ENCODE peak calls at places on chromosomes 11 and 22, in six cellular contexts. One of them, this sample, is unnamed.

GRCh38 chr11:95832763-95833162 is 42.5 kb downstream of the CEP57 start:
- DNase-seq in neural crest cell: no peak
- DNase-seq in suprapubic skin: no peak
- DNase-seq in small intestine: no peak
- DNase-seq in NCI-H510A treated with DMSO at 0.1 percent for 48 hours: no peak
- DNase-seq in lung: no peak
- DNase-seq in this sample: no peak

GRCh38 chr22:47369020-47369419 is 606.6 kb downstream of the TBC1D22A start:
- DNase-seq in neural crest cell: no peak
- DNase-seq in small intestine: no peak
- DNase-seq in NCI-H510A treated with DMSO at 0.1 percent for 48 hours: no peak
- DNase-seq in lung: no peak
- DNase-seq in suprapubic skin: peak; percentile 20
- DNase-seq in this sample: no peak

GRCh38 chr11:114384487-114384886 is 15.8 kb downstream of the C11orf71 start:
- DNase-seq in neural crest cell: no peak
- DNase-seq in lung: no peak
- DNase-seq in small intestine: no peak
- DNase-seq in NCI-H510A treated with DMSO at 0.1 percent for 48 hours: no peak
- DNase-seq in suprapubic skin: no peak
- DNase-seq in this sample: no peak

GRCh38 chr22:49807780-49808708 is 19.6 kb downstream of the BRD1 start:
- DNase-seq in lung: no peak
- DNase-seq in suprapubic skin: no peak
- DNase-seq in small intestine: peak; percentile 24
- DNase-seq in NCI-H510A treated with DMSO at 0.1 percent for 48 hours: no peak
- DNase-seq in neural crest cell: no peak
- DNase-seq in this sample: peak; percentile 53

GRCh38 chr11:116078101-116078561 is 573.9 kb upstream of the CADM1 start:
- DNase-seq in lung: no peak
- DNase-seq in neural crest cell: peak; percentile 22
- DNase-seq in small intestine: no peak
- DNase-seq in NCI-H510A treated with DMSO at 0.1 percent for 48 hours: peak; percentile 80
- DNase-seq in suprapubic skin: no peak
- DNase-seq in this sample: no peak

GRCh38 chr11:19598876-19599275 is 113.8 kb upstream of the NAV2 start:
- DNase-seq in small intestine: no peak
- DNase-seq in suprapubic skin: no peak
- DNase-seq in neural crest cell: no peak
- DNase-seq in NCI-H510A treated with DMSO at 0.1 percent for 48 hours: no peak
- DNase-seq in lung: no peak
- DNase-seq in this sample: no peak

GRCh38 chr11:126090452-126090851 is 27.8 kb upstream of the CDON start:
- DNase-seq in lung: no peak
- DNase-seq in small intestine: no peak
- DNase-seq in NCI-H510A treated with DMSO at 0.1 percent for 48 hours: peak; percentile 74
- DNase-seq in neural crest cell: no peak
- DNase-seq in suprapubic skin: no peak
- DNase-seq in this sample: no peak

GRCh38 chr11:12692238-12693074 is 18.2 kb downstream of the TEAD1 start:
- DNase-seq in small intestine: peak; percentile 96
- DNase-seq in NCI-H510A treated with DMSO at 0.1 percent for 48 hours: peak; percentile 68
- DNase-seq in lung: peak; percentile 78
- DNase-seq in suprapubic skin: peak; percentile 86
- DNase-seq in neural crest cell: peak; percentile 55
- DNase-seq in this sample: no peak

GRCh38 chr11:110190885-110191284 is 97.7 kb downstream of the ZC3H12C start:
- DNase-seq in small intestine: no peak
- DNase-seq in lung: no peak
- DNase-seq in neural crest cell: no peak
- DNase-seq in NCI-H510A treated with DMSO at 0.1 percent for 48 hours: no peak
- DNase-seq in suprapubic skin: no peak
- DNase-seq in this sample: no peak

GRCh38 chr11:130070829-130071205 is 1.1 kb downstream of the APLP2 start:
- DNase-seq in NCI-H510A treated with DMSO at 0.1 percent for 48 hours: peak; percentile 42
- DNase-seq in small intestine: peak; percentile 33
- DNase-seq in neural crest cell: no peak
- DNase-seq in lung: peak; percentile 59
- DNase-seq in suprapubic skin: peak; percentile 62
- DNase-seq in this sample: no peak

GRCh38 chr11:72135891-72136676 is 559 bp downstream of the FOLR3 start:
- DNase-seq in lung: no peak
- DNase-seq in small intestine: no peak
- DNase-seq in suprapubic skin: no peak
- DNase-seq in neural crest cell: no peak
- DNase-seq in NCI-H510A treated with DMSO at 0.1 percent for 48 hours: no peak
- DNase-seq in this sample: no peak

GRCh38 chr11:30990625-30991348 is 378.8 kb downstream of the DCDC1 start:
- DNase-seq in neural crest cell: no peak
- DNase-seq in NCI-H510A treated with DMSO at 0.1 percent for 48 hours: no peak
- DNase-seq in suprapubic skin: no peak
- DNase-seq in lung: no peak
- DNase-seq in small intestine: no peak
- DNase-seq in this sample: no peak

GRCh38 chr11:122733301-122733686 is 77.8 kb downstream of the UBASH3B start:
- DNase-seq in neural crest cell: no peak
- DNase-seq in lung: no peak
- DNase-seq in NCI-H510A treated with DMSO at 0.1 percent for 48 hours: no peak
- DNase-seq in suprapubic skin: no peak
- DNase-seq in small intestine: no peak
- DNase-seq in this sample: no peak

GRCh38 chr11:108669711-108670110 is 4.8 kb downstream of the DDX10 start:
- DNase-seq in NCI-H510A treated with DMSO at 0.1 percent for 48 hours: no peak
- DNase-seq in small intestine: peak; percentile 43
- DNase-seq in neural crest cell: no peak
- DNase-seq in suprapubic skin: no peak
- DNase-seq in lung: no peak
- DNase-seq in this sample: no peak

GRCh38 chr11:86172894-86173293 is 71.7 kb upstream of the EED start:
- DNase-seq in neural crest cell: no peak
- DNase-seq in small intestine: no peak
- DNase-seq in NCI-H510A treated with DMSO at 0.1 percent for 48 hours: no peak
- DNase-seq in lung: no peak
- DNase-seq in suprapubic skin: no peak
- DNase-seq in this sample: no peak

GRCh38 chr11:47980907-47981621 is 705 bp downstream of the PTPRJ start:
- DNase-seq in lung: peak; percentile 42
- DNase-seq in NCI-H510A treated with DMSO at 0.1 percent for 48 hours: peak; percentile 21
- DNase-seq in neural crest cell: peak; percentile 63
- DNase-seq in suprapubic skin: peak; percentile 68
- DNase-seq in small intestine: peak; percentile 35
- DNase-seq in this sample: no peak

GRCh38 chr11:6468712-6469495 is 4.8 kb downstream of the TRIM3 start:
- DNase-seq in NCI-H510A treated with DMSO at 0.1 percent for 48 hours: peak; percentile 39
- DNase-seq in suprapubic skin: peak; percentile 91
- DNase-seq in neural crest cell: peak; percentile 68
- DNase-seq in lung: peak; percentile 86
- DNase-seq in small intestine: peak; percentile 79
- DNase-seq in this sample: no peak